ENCODE peak calls at places on chromosomes 2 and 18, in ten cellular contexts. One of them, this sample, is unnamed. For H3K9me3 and H3K4me1, the result is how much of the 10 kb centered on the place peaks cover.

GRCh38 chr2:40300391-40300790 is 151.5 kb downstream of the SLC8A1 start:
- DNase-seq in HepG2: no peak
- DNase-seq in fibroblast of lung: no peak
- DNase-seq in thoracic aorta: no peak
- DNase-seq in heart right ventricle: no peak
- DNase-seq in heart left ventricle: no peak
- DNase-seq in SK-N-SH: no peak
- DNase-seq in colonic mucosa: no peak
- DNase-seq in PC-3: no peak
- DNase-seq in right lobe of liver: no peak
- DNase-seq in this sample: no peak

GRCh38 chr18:35777042-35777441 is 195.4 kb upstream of the RMP24 start:
- DNase-seq in HepG2: peak
- DNase-seq in fibroblast of lung: no peak
- DNase-seq in thoracic aorta: no peak
- DNase-seq in heart right ventricle: no peak
- DNase-seq in heart left ventricle: no peak
- DNase-seq in SK-N-SH: no peak
- DNase-seq in colonic mucosa: no peak
- DNase-seq in PC-3: peak
- DNase-seq in right lobe of liver: no peak
- DNase-seq in this sample: no peak

GRCh38 chr18:69680128-69680527 is 267.5 kb downstream of the CD226 start:
- DNase-seq in HepG2: no peak
- DNase-seq in fibroblast of lung: no peak
- DNase-seq in thoracic aorta: no peak
- DNase-seq in heart right ventricle: no peak
- DNase-seq in heart left ventricle: no peak
- DNase-seq in SK-N-SH: no peak
- DNase-seq in colonic mucosa: no peak
- DNase-seq in PC-3: no peak
- DNase-seq in right lobe of liver: no peak
- DNase-seq in this sample: no peak

GRCh38 chr2:144982481-144982880 is 462.6 kb upstream of the ZEB2 start:
- DNase-seq in HepG2: no peak
- DNase-seq in fibroblast of lung: no peak
- DNase-seq in thoracic aorta: no peak
- DNase-seq in heart right ventricle: no peak
- DNase-seq in heart left ventricle: no peak
- DNase-seq in SK-N-SH: no peak
- DNase-seq in colonic mucosa: no peak
- DNase-seq in PC-3: no peak
- DNase-seq in right lobe of liver: no peak
- DNase-seq in this sample: no peak

GRCh38 chr2:139031722-139032121 is 251.5 kb upstream of the NXPH2 start:
- DNase-seq in HepG2: peak
- DNase-seq in fibroblast of lung: no peak
- DNase-seq in thoracic aorta: no peak
- DNase-seq in heart right ventricle: no peak
- DNase-seq in heart left ventricle: no peak
- DNase-seq in SK-N-SH: peak
- DNase-seq in colonic mucosa: no peak
- DNase-seq in PC-3: peak
- DNase-seq in right lobe of liver: no peak
- DNase-seq in this sample: no peak

GRCh38 chr2:84846041-84846663 is 34.7 kb downstream of the TRABD2A start:
- DNase-seq in HepG2: no peak
- DNase-seq in fibroblast of lung: peak
- DNase-seq in thoracic aorta: no peak
- DNase-seq in heart right ventricle: no peak
- DNase-seq in heart left ventricle: no peak
- DNase-seq in SK-N-SH: no peak
- DNase-seq in colonic mucosa: no peak
- DNase-seq in PC-3: no peak
- DNase-seq in right lobe of liver: no peak
- DNase-seq in this sample: no peak

GRCh38 chr18:75123113-75123512 is 85.8 kb downstream of the PTGR3 start:
- DNase-seq in HepG2: no peak
- DNase-seq in fibroblast of lung: no peak
- DNase-seq in thoracic aorta: no peak
- DNase-seq in heart right ventricle: no peak
- DNase-seq in heart left ventricle: no peak
- DNase-seq in SK-N-SH: no peak
- DNase-seq in colonic mucosa: no peak
- DNase-seq in PC-3: no peak
- DNase-seq in right lobe of liver: no peak
- DNase-seq in this sample: no peak

GRCh38 chr2:85663684-85664565 is 4.1 kb downstream of the SFTPB start:
- DNase-seq in HepG2: no peak
- DNase-seq in fibroblast of lung: no peak
- DNase-seq in thoracic aorta: no peak
- DNase-seq in heart right ventricle: no peak
- DNase-seq in heart left ventricle: no peak
- DNase-seq in SK-N-SH: no peak
- DNase-seq in colonic mucosa: no peak
- DNase-seq in PC-3: no peak
- DNase-seq in right lobe of liver: no peak
- DNase-seq in this sample: no peak

GRCh38 chr2:33121416-33121815 is 174.7 kb downstream of the LTBP1 start:
- DNase-seq in HepG2: no peak
- DNase-seq in fibroblast of lung: no peak
- DNase-seq in thoracic aorta: no peak
- DNase-seq in heart right ventricle: no peak
- DNase-seq in heart left ventricle: no peak
- DNase-seq in SK-N-SH: no peak
- DNase-seq in colonic mucosa: no peak
- DNase-seq in PC-3: no peak
- DNase-seq in right lobe of liver: no peak
- DNase-seq in this sample: no peak

GRCh38 chr2:25367296-25367695 is 25.6 kb upstream of the DNMT3A start:
- DNase-seq in HepG2: no peak
- DNase-seq in fibroblast of lung: no peak
- DNase-seq in thoracic aorta: no peak
- DNase-seq in heart right ventricle: no peak
- DNase-seq in heart left ventricle: no peak
- DNase-seq in SK-N-SH: no peak
- DNase-seq in colonic mucosa: no peak
- DNase-seq in PC-3: no peak
- DNase-seq in right lobe of liver: no peak
- DNase-seq in this sample: no peak

GRCh38 chr2:217286833-217287232 is 427.0 kb upstream of the TNP1 start:
- DNase-seq in HepG2: no peak
- DNase-seq in fibroblast of lung: peak
- DNase-seq in thoracic aorta: no peak
- DNase-seq in heart right ventricle: no peak
- DNase-seq in heart left ventricle: no peak
- DNase-seq in SK-N-SH: no peak
- DNase-seq in colonic mucosa: no peak
- DNase-seq in PC-3: no peak
- DNase-seq in right lobe of liver: no peak
- DNase-seq in this sample: no peak

GRCh38 chr18:77528877-77529276 is 279.2 kb downstream of the GALR1 start:
- DNase-seq in HepG2: no peak
- DNase-seq in fibroblast of lung: no peak
- DNase-seq in thoracic aorta: no peak
- DNase-seq in heart right ventricle: no peak
- DNase-seq in heart left ventricle: no peak
- DNase-seq in SK-N-SH: no peak
- DNase-seq in colonic mucosa: no peak
- DNase-seq in PC-3: no peak
- DNase-seq in right lobe of liver: no peak
- DNase-seq in this sample: no peak

GRCh38 chr2:69298261-69298660 is 88.8 kb downstream of the GFPT1 start:
- DNase-seq in HepG2: peak
- DNase-seq in fibroblast of lung: peak
- DNase-seq in thoracic aorta: no peak
- DNase-seq in heart right ventricle: no peak
- DNase-seq in heart left ventricle: no peak
- DNase-seq in SK-N-SH: no peak
- DNase-seq in colonic mucosa: no peak
- DNase-seq in PC-3: peak
- DNase-seq in right lobe of liver: no peak
- DNase-seq in this sample: no peak

GRCh38 chr2:105313877-105314276 is 15.7 kb downstream of the TGFBRAP1 start:
- DNase-seq in HepG2: no peak
- DNase-seq in fibroblast of lung: no peak
- DNase-seq in thoracic aorta: no peak
- DNase-seq in heart right ventricle: no peak
- DNase-seq in heart left ventricle: no peak
- DNase-seq in SK-N-SH: no peak
- DNase-seq in colonic mucosa: no peak
- DNase-seq in PC-3: no peak
- DNase-seq in right lobe of liver: no peak
- DNase-seq in this sample: no peak

GRCh38 chr2:38092196-38092902 is 16.4 kb upstream of the CYP1B1 start:
- DNase-seq in HepG2: no peak
- DNase-seq in fibroblast of lung: peak
- DNase-seq in thoracic aorta: no peak
- DNase-seq in heart right ventricle: no peak
- DNase-seq in heart left ventricle: peak
- DNase-seq in SK-N-SH: peak
- DNase-seq in colonic mucosa: no peak
- DNase-seq in PC-3: no peak
- DNase-seq in right lobe of liver: peak
- DNase-seq in this sample: no peak

GRCh38 chr18:8529609-8530008 is 79.6 kb upstream of the RAB12 start:
- DNase-seq in HepG2: no peak
- DNase-seq in fibroblast of lung: no peak
- DNase-seq in thoracic aorta: no peak
- DNase-seq in heart right ventricle: no peak
- DNase-seq in heart left ventricle: no peak
- DNase-seq in SK-N-SH: no peak
- DNase-seq in colonic mucosa: no peak
- DNase-seq in PC-3: no peak
- DNase-seq in right lobe of liver: no peak
- DNase-seq in this sample: no peak
- H3K9me3 ChIP-seq in HepG2: under half
- H3K9me3 ChIP-seq in fibroblast of lung: under half
- H3K9me3 ChIP-seq in thoracic aorta: under half
- H3K9me3 ChIP-seq in heart right ventricle: under half
- H3K9me3 ChIP-seq in heart left ventricle: under half
- H3K9me3 ChIP-seq in SK-N-SH: under half
- H3K9me3 ChIP-seq in colonic mucosa: under half
- H3K9me3 ChIP-seq in PC-3: under half
- H3K9me3 ChIP-seq in right lobe of liver: under half
- H3K9me3 ChIP-seq in this sample: under half

DNA sequence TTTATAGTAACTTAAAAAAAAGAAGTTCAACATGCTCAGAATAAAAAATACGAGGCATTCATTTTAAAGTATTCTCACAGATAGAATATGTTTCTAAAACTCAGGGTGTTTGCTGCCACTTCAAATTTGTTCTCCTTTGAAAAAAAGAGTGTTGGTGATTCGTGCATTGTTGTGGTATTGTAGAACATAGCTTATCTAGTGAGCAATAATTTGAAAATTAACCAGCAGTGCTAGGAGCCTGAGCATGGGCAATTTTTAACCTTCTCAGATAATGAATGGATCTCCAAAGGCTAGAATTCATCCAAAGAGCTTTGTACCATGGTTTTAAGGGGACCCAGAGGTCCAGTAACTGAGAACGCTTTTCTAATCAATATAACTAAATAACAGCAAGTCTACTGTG is 3.7 kb downstream of the CYRIA start:
- DNase-seq in HepG2: no peak
- DNase-seq in fibroblast of lung: no peak
- DNase-seq in thoracic aorta: no peak
- DNase-seq in heart right ventricle: no peak
- DNase-seq in heart left ventricle: no peak
- DNase-seq in SK-N-SH: no peak
- DNase-seq in colonic mucosa: no peak
- DNase-seq in PC-3: no peak
- DNase-seq in right lobe of liver: no peak
- DNase-seq in this sample: no peak
- H3K4me1 ChIP-seq in HepG2: under half
- H3K4me1 ChIP-seq in fibroblast of lung: under half
- H3K4me1 ChIP-seq in thoracic aorta: under half
- H3K4me1 ChIP-seq in heart right ventricle: half or more
- H3K4me1 ChIP-seq in heart left ventricle: under half
- H3K4me1 ChIP-seq in SK-N-SH: under half
- H3K4me1 ChIP-seq in colonic mucosa: under half
- H3K4me1 ChIP-seq in PC-3: under half
- H3K4me1 ChIP-seq in right lobe of liver: under half
- H3K4me1 ChIP-seq in this sample: under half

DNA sequence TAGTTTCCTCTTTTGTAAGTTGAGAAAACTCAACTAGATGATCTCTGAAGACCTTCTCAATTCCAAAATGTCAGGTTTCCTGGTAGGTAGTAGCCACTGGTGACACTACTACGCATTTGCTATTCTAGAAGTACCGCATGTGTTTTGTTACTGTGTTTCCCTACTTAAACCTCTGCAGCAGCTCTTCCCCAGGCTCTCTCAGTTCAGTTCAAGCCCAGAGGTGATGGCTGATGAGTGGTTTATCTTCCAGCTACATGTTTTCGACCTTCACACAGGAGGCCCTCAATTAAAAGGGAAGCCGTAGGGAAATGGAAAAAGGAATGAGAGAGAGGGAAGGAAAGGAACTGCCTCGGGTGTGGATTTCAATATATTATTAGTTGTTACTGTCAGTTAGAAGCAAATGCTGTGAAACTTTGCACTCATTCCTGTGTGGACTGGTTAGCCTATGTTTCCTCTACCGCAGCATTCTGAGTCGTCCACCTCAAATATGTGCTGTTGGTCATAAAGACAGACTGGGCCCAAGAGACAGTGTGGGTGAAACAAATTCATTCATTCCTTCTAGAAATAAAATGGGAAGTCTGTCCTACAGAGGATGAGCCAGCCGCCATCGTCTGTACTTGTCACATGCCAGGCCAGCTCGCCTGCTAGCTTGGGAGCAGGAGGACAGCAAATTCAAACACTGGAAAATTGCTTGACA is 455.2 kb upstream of the RAB12 start:
- DNase-seq in HepG2: no peak
- DNase-seq in fibroblast of lung: peak
- DNase-seq in thoracic aorta: no peak
- DNase-seq in heart right ventricle: no peak
- DNase-seq in heart left ventricle: no peak
- DNase-seq in SK-N-SH: no peak
- DNase-seq in colonic mucosa: no peak
- DNase-seq in PC-3: peak
- DNase-seq in right lobe of liver: no peak
- DNase-seq in this sample: no peak
- H3K9me3 ChIP-seq in HepG2: under half
- H3K9me3 ChIP-seq in fibroblast of lung: under half
- H3K9me3 ChIP-seq in thoracic aorta: under half
- H3K9me3 ChIP-seq in heart right ventricle: under half
- H3K9me3 ChIP-seq in heart left ventricle: under half
- H3K9me3 ChIP-seq in SK-N-SH: under half
- H3K9me3 ChIP-seq in colonic mucosa: under half
- H3K9me3 ChIP-seq in PC-3: under half
- H3K9me3 ChIP-seq in right lobe of liver: under half
- H3K9me3 ChIP-seq in this sample: under half

GRCh38 chr18:21270453-21270852 is 28.4 kb downstream of the GREB1L start:
- DNase-seq in HepG2: no peak
- DNase-seq in fibroblast of lung: no peak
- DNase-seq in thoracic aorta: no peak
- DNase-seq in heart right ventricle: no peak
- DNase-seq in heart left ventricle: no peak
- DNase-seq in SK-N-SH: no peak
- DNase-seq in colonic mucosa: no peak
- DNase-seq in PC-3: no peak
- DNase-seq in right lobe of liver: no peak
- DNase-seq in this sample: no peak
- H3K4me1 ChIP-seq in HepG2: under half
- H3K4me1 ChIP-seq in fibroblast of lung: under half
- H3K4me1 ChIP-seq in thoracic aorta: under half
- H3K4me1 ChIP-seq in heart right ventricle: under half
- H3K4me1 ChIP-seq in heart left ventricle: under half
- H3K4me1 ChIP-seq in SK-N-SH: under half
- H3K4me1 ChIP-seq in colonic mucosa: under half
- H3K4me1 ChIP-seq in PC-3: under half
- H3K4me1 ChIP-seq in right lobe of liver: under half
- H3K4me1 ChIP-seq in this sample: under half

GRCh38 chr2:20247084-20247483 is 22.2 kb upstream of the SDC1 start:
- DNase-seq in HepG2: no peak
- DNase-seq in fibroblast of lung: no peak
- DNase-seq in thoracic aorta: no peak
- DNase-seq in heart right ventricle: no peak
- DNase-seq in heart left ventricle: no peak
- DNase-seq in SK-N-SH: no peak
- DNase-seq in colonic mucosa: no peak
- DNase-seq in PC-3: no peak
- DNase-seq in right lobe of liver: no peak
- DNase-seq in this sample: no peak
- H3K9me3 ChIP-seq in HepG2: under half
- H3K9me3 ChIP-seq in fibroblast of lung: under half
- H3K9me3 ChIP-seq in thoracic aorta: under half
- H3K9me3 ChIP-seq in heart right ventricle: under half
- H3K9me3 ChIP-seq in heart left ventricle: under half
- H3K9me3 ChIP-seq in SK-N-SH: under half
- H3K9me3 ChIP-seq in colonic mucosa: under half
- H3K9me3 ChIP-seq in PC-3: under half
- H3K9me3 ChIP-seq in right lobe of liver: under half
- H3K9me3 ChIP-seq in this sample: under half

This sample was measured in RWPE2.